ENCODE peak calls at places on chromosome 3, in eight cellular contexts. Y, X, Q, T, G, L, E and V are unnamed samples.

GRCh38 chr3:143427626-143428025 is 308.1 kb downstream of the CHST2 start:
- DNase-seq in Y (no peak), X (no peak), Q (no peak), T (no peak), G (no peak), L (no peak), E (no peak), V (no peak)

GRCh38 chr3:2839886-2840285 is 270.3 kb downstream of the IL5RA start:
- DNase-seq in Y (no peak), X (no peak), Q (no peak), T (no peak), G (no peak), L (no peak), E (no peak), V (no peak)

GRCh38 chr3:135497979-135498378 is 467.5 kb upstream of the PPP2R3A start:
- DNase-seq in Y (no peak), X (no peak), Q (no peak), T (no peak), G (no peak), L (no peak), E (no peak), V (no peak)

GRCh38 chr3:187943677-187944390 is 198.6 kb upstream of the BCL6 start:
- DNase-seq in Y (no peak), X (peak), Q (no peak), T (peak), G (no peak), L (peak), E (no peak), V (no peak)

GRCh38 chr3:147574622-147575021 is 165.5 kb downstream of the ZIC1 start:
- DNase-seq in Y (no peak), X (no peak), Q (no peak), T (no peak), G (no peak), L (no peak), E (no peak), V (no peak)

GRCh38 chr3:61177450-61177849 is 73.8 kb downstream of the FHIT start:
- DNase-seq in Y (no peak), X (no peak), Q (no peak), T (no peak), G (no peak), L (no peak), E (no peak), V (no peak)

GRCh38 chr3:32733631-32734229 is 48.7 kb downstream of the CNOT10 start:
- DNase-seq in Y (peak), X (peak), Q (peak), T (no peak), G (no peak), L (peak), E (no peak), V (no peak)

GRCh38 chr3:115470254-115470653 is 153.1 kb upstream of the GAP43 start:
- DNase-seq in Y (no peak), X (no peak), Q (no peak), T (no peak), G (no peak), L (no peak), E (no peak), V (no peak)

GRCh38 chr3:74592359-74592758 is 22.1 kb downstream of the CNTN3 start:
- DNase-seq in Y (no peak), X (no peak), Q (no peak), T (no peak), G (no peak), L (peak), E (no peak), V (no peak)

GRCh38 chr3:160003520-160004128 is 15.0 kb downstream of the IL12A start:
- DNase-seq in Y (no peak), X (peak), Q (peak), T (peak), G (peak), L (peak), E (peak), V (no peak)

GRCh38 chr3:9808345-9809037 is 1.6 kb upstream of the TTLL3 start:
- DNase-seq in Y (peak), X (peak), Q (no peak), T (no peak), G (peak), L (peak), E (no peak), V (peak)

GRCh38 chr3:31312400-31312799 is 220.3 kb upstream of the STT3B start:
- DNase-seq in Y (no peak), X (no peak), Q (no peak), T (no peak), G (no peak), L (peak), E (no peak), V (no peak)

GRCh38 chr3:65953301-65953812 is 85.4 kb downstream of the MAGI1 start:
- DNase-seq in Y (no peak), X (peak), Q (peak), T (peak), G (peak), L (no peak), E (no peak), V (no peak)

GRCh38 chr3:58117561-58118305 is 93.0 kb downstream of the DNASE1L3 start:
- DNase-seq in Y (no peak), X (no peak), Q (peak), T (peak), G (no peak), L (peak), E (peak), V (no peak)

GRCh38 chr3:88180398-88180999 is 30.7 kb downstream of the C3orf38 start:
- DNase-seq in Y (peak), X (peak), Q (peak), T (no peak), G (no peak), L (peak), E (peak), V (no peak)
- TF ChIP-seq CTCF in Y (peak), X (peak), Q (peak), T (no peak), G (no peak), L (peak), E (no peak), V (peak)

DNA sequence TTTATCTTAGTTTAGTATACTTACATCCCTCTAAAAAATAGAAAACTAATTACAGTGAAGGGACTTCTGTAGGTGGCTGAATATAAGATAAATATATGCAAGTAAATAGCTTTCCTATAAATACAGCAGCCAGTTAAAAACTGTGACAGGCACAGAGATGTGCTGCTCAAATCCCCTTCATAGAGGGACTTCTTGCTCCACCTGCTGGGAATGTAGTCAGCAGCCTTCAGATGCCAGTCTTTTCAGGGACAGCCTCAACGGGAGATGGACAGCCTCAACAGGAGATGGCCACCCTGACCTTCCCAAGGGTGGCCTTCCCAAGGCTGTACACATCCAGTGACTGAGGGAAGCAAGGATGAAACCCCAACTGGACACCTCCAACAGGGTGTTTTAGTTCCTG is 15.7 kb upstream of the PRR23E start:
- DNase-seq in Y (no peak), X (no peak), Q (no peak), T (peak), G (no peak), L (peak), E (no peak), V (no peak)
- TF ChIP-seq CTCF in Y (no peak), X (peak), Q (no peak), T (no peak), G (peak), L (no peak), E (no peak), V (no peak)

GRCh38 chr3:4977001-4977888 is 2.0 kb upstream of the BHLHE40 start:
- DNase-seq in Y (no peak), X (peak), Q (peak), T (peak), G (peak), L (peak), E (peak), V (peak)

GRCh38 chr3:4974154-4974553 is 5.1 kb upstream of the BHLHE40 start:
- DNase-seq in Y (no peak), X (no peak), Q (no peak), T (no peak), G (no peak), L (no peak), E (no peak), V (no peak)

GRCh38 chr3:4978259-4978965 is 825 bp upstream of the BHLHE40 start:
- DNase-seq in Y (peak), X (peak), Q (peak), T (peak), G (peak), L (peak), E (peak), V (peak)

GRCh38 chr3:4977889-4978258 is 1.4 kb upstream of the BHLHE40 start:
- DNase-seq in Y (no peak), X (no peak), Q (no peak), T (no peak), G (no peak), L (no peak), E (no peak), V (no peak)

GRCh38 chr3:4976109-4976508 is 3.1 kb upstream of the BHLHE40 start:
- DNase-seq in Y (no peak), X (peak), Q (peak), T (peak), G (peak), L (peak), E (peak), V (peak)
- TF ChIP-seq CTCF in Y (peak), X (peak), Q (peak), T (peak), G (peak), L (peak), E (peak), V (no peak)

GRCh38 chr3:149527531-149528343 is 53.2 kb downstream of the TM4SF4 start:
- DNase-seq in Y (no peak), X (peak), Q (no peak), T (peak), G (no peak), L (peak), E (no peak), V (no peak)
- TF ChIP-seq CTCF in Y (peak), X (peak), Q (peak), T (no peak), G (no peak), L (peak), E (peak), V (no peak)

DNA sequence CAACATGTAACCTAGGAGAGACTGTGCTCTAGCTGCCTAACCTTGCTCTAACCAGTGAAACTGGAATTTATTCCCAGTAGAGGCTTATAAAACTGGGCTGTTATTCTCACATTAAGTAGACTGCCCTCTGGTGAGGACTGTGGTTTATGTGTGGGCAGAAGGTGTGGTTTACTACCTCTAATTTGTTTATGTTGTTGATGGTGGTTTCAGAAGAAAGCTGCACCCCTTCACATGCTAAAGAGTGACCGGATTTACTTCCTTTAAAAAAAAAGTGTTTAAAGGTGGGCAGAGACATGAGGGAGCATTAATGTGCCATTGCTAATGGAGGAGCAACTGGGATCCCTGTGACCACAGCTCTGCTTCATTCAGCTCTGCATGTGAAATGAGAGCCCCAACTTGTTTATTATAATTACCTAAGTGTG is 273.2 kb downstream of the MECOM start:
- DNase-seq in Y (no peak), X (no peak), Q (peak), T (no peak), G (peak), L (peak), E (no peak), V (no peak)
- TF ChIP-seq CTCF in Y (no peak), X (no peak), Q (no peak), T (no peak), G (peak), L (peak), E (no peak), V (no peak)